ENCODE peak calls at places on chromosomes 16 and 17, in six cellular contexts. C, O, E, P, J and R are unnamed samples.

GRCh38 chr17:13931752-13932477 is 137.4 kb upstream of the COX10 start:
- DNase-seq in C (peak), O (no peak), E (no peak), P (no peak), J (peak), R (no peak)

GRCh38 chr17:6558932-6559752 is 2.8 kb upstream of the PITPNM3 start:
- DNase-seq in C (peak), O (no peak), E (no peak), P (no peak), J (no peak), R (no peak)

GRCh38 chr16:50099957-50100648 is 34.3 kb downstream of the HEATR3 start:
- DNase-seq in C (no peak), O (no peak), E (no peak), P (no peak), J (no peak), R (no peak)

GRCh38 chr17:72640415-72641165 is 451.9 kb downstream of the SLC39A11 start:
- DNase-seq in C (peak), O (no peak), E (peak), P (no peak), J (no peak), R (no peak)

GRCh38 chr16:49587051-49587450 is 213.4 kb downstream of the C16orf78 start:
- DNase-seq in C (no peak), O (no peak), E (no peak), P (no peak), J (no peak), R (no peak)

GRCh38 chr17:81967533-81968395 is 6.8 kb upstream of the NOTUM start:
- DNase-seq in C (peak), O (peak), E (no peak), P (peak), J (peak), R (peak)

GRCh38 chr17:7882629-7883028 is 6.0 kb upstream of the CHD3 start:
- DNase-seq in C (no peak), O (no peak), E (no peak), P (no peak), J (no peak), R (no peak)

GRCh38 chr16:30567160-30567990 is 4.1 kb downstream of the ZNF688 start:
- DNase-seq in C (no peak), O (no peak), E (peak), P (no peak), J (no peak), R (no peak)

GRCh38 chr16:69123894-69124293 is 8.5 kb downstream of the CHTF8 start:
- DNase-seq in C (peak), O (no peak), E (peak), P (peak), J (peak), R (peak)

GRCh38 chr16:84677017-84677803 is 22.6 kb upstream of the USP10 start:
- DNase-seq in C (no peak), O (no peak), E (no peak), P (peak), J (no peak), R (no peak)

GRCh38 chr17:395974-396373 is 43.4 kb upstream of the RPH3AL start:
- DNase-seq in C (no peak), O (no peak), E (no peak), P (no peak), J (no peak), R (no peak)

GRCh38 chr17:45780921-45781320 is 3.2 kb upstream of the CRHR1 start:
- DNase-seq in C (no peak), O (no peak), E (no peak), P (no peak), J (no peak), R (no peak)

GRCh38 chr16:8376430-8376829 is 213.9 kb downstream of the TMEM114 start:
- DNase-seq in C (no peak), O (no peak), E (no peak), P (no peak), J (no peak), R (no peak)

GRCh38 chr17:41504126-41504977 is 1.1 kb downstream of the KRT13 start:
- DNase-seq in C (no peak), O (no peak), E (no peak), P (no peak), J (no peak), R (no peak)

GRCh38 chr17:57269052-57269451 is 12.7 kb downstream of the MSI2 start:
- DNase-seq in C (no peak), O (no peak), E (no peak), P (no peak), J (no peak), R (no peak)

GRCh38 chr17:39671651-39672521 is 3.6 kb downstream of the PNMT start:
- DNase-seq in C (peak), O (no peak), E (no peak), P (peak), J (peak), R (no peak)

GRCh38 chr16:19599968-19600716 is 44.6 kb downstream of the VPS35L start:
- DNase-seq in C (no peak), O (no peak), E (no peak), P (no peak), J (no peak), R (no peak)

GRCh38 chr17:73269791-73270190 is 8.1 kb upstream of the CPSF4L start:
- DNase-seq in C (no peak), O (no peak), E (no peak), P (no peak), J (no peak), R (no peak)

GRCh38 chr17:83161298-83162034 is 82.1 kb downstream of the METRNL start:
- DNase-seq in C (no peak), O (no peak), E (no peak), P (no peak), J (peak), R (no peak)

GRCh38 chr17:66549731-66550207 is 247.4 kb downstream of the PRKCA start:
- DNase-seq in C (peak), O (no peak), E (peak), P (no peak), J (peak), R (no peak)

GRCh38 chr17:80774643-80775281 is 216.9 kb upstream of the CHMP6 start:
- DNase-seq in C (no peak), O (no peak), E (no peak), P (no peak), J (no peak), R (no peak)

GRCh38 chr16:4806280-4806679 is 3.8 kb upstream of the ROGDI start:
- DNase-seq in C (no peak), O (no peak), E (no peak), P (no peak), J (no peak), R (no peak)

GRCh38 chr17:49916854-49917515 is 52.0 kb upstream of the DLX4 start:
- DNase-seq in C (no peak), O (no peak), E (no peak), P (no peak), J (no peak), R (no peak)

GRCh38 chr16:74252329-74252728 is 44.3 kb upstream of the PSMD7 start:
- DNase-seq in C (no peak), O (no peak), E (no peak), P (no peak), J (no peak), R (no peak)

GRCh38 chr17:59859444-59860025 is 33.2 kb downstream of the TUBD1 start:
- DNase-seq in C (no peak), O (no peak), E (no peak), P (no peak), J (peak), R (peak)

GRCh38 chr17:3039748-3040147 is 23.7 kb downstream of the OR1D5 start:
- DNase-seq in C (no peak), O (no peak), E (no peak), P (no peak), J (no peak), R (no peak)

GRCh38 chr16:13438064-13438463 is 481.9 kb upstream of the ERCC4 start:
- DNase-seq in C (no peak), O (no peak), E (no peak), P (no peak), J (no peak), R (no peak)
- TF ChIP-seq CTCF in C (no peak), O (no peak), E (no peak), P (no peak), J (no peak), R (no peak)

DNA sequence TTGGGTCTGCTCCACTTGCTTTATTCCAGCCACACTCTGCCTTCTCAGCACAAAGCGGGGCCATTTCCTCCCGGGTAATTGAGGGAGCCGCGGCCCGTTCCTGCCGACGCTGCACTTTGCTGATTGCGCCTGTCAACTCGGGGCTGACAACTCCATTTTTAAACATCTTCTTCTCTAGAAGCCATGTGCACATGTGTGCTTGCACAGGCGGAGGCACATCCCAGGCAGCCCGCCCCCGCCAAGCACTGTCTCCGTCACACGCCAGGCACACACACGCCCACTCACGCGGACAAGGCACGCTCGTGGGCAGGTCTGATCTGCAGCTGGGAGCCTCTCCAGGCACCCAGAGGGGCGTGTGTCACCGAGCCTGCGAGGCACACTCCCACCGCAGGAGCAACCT is 63.2 kb downstream of the ENGASE start:
- DNase-seq in C (no peak), O (no peak), E (no peak), P (no peak), J (no peak), R (no peak)
- TF ChIP-seq EZH2 in C (no peak), O (no peak), E (no peak), P (no peak), J (no peak), R (no peak)

GRCh38 chr16:23466162-23466885 is 13.3 kb upstream of the COG7 start:
- DNase-seq in C (no peak), O (no peak), E (no peak), P (no peak), J (peak), R (no peak)
- H3K4me2 ChIP-seq in C (no peak), O (no peak), E (no peak), P (no peak), J (no peak), R (no peak)

GRCh38 chr17:44527102-44527501 is 23.9 kb upstream of the GPATCH8 start:
- DNase-seq in C (no peak), O (no peak), E (no peak), P (no peak), J (no peak), R (no peak)

GRCh38 chr17:44518032-44518431 is 14.8 kb upstream of the GPATCH8 start:
- DNase-seq in C (no peak), O (no peak), E (no peak), P (no peak), J (peak), R (no peak)

GRCh38 chr17:44523672-44523972 is 20.4 kb upstream of the GPATCH8 start:
- DNase-seq in C (no peak), O (no peak), E (no peak), P (no peak), J (no peak), R (no peak)

GRCh38 chr17:44527954-44528353 is 24.7 kb upstream of the GPATCH8 start:
- DNase-seq in C (no peak), O (no peak), E (no peak), P (no peak), J (no peak), R (no peak)

GRCh38 chr17:44522883-44523671 is 19.9 kb upstream of the GPATCH8 start:
- DNase-seq in C (peak), O (no peak), E (no peak), P (peak), J (peak), R (peak)
- TF ChIP-seq CTCF in C (peak), O (peak), E (peak), P (peak), J (peak), R (peak)

GRCh38 chr17:74466111-74466784 is at the start of gene CD300A:
- DNase-seq in C (peak), O (no peak), E (no peak), P (no peak), J (no peak), R (no peak)
- TF ChIP-seq EZH2 in C (no peak), O (peak), E (no peak), P (no peak), J (no peak), R (no peak)

GRCh38 chr16:275786-276232 is at the start of gene RGS11:
- DNase-seq in C (no peak), O (no peak), E (no peak), P (no peak), J (no peak), R (no peak)
- H3K4me2 ChIP-seq in C (peak), O (peak), E (no peak), P (peak), J (peak), R (no peak)

DNA sequence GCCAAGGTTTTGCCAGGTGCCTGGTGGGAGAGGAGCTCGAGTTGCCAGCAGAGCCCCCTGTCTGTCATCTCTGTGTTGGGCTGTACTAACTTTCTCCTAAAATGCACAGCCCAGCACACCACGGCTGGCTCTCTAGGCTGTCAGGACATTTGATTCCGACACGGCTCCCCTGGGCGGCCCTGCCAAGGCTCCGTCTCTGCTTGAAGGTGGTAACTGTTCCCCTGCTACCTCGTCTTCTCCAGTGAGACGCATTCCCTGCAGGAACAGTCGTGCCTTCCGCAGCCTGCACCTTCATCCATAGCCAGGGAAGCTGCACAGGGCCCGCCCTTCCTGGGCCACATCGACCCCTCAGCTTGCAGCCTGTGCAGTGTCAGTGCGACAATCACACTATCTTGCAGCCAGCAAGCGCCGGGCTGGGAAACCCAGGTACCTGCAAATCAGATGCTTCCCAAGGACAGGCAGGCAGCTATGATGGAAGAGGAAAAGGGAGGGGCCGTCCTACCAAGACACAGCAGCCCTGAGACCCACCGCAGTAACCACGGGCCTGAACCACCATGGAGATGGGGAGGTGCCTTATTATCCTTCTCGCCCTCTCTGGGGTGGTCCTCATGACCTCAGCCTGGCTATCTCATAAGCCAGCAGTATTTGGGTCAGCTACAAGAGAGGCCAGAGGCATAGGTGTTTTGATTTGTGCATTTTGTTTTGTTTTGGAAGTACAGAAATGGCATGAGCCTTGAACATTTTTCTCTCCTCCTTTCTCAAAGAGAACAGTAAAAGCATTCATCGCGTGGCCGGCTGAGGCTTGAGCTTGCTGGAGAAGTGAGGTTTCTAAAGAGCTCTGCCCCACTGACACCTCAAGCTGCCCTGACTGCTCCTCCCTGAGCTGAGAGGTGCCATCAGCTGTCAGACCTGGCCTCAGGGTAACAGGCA is 361.7 kb upstream of the TNRC6C start:
- DNase-seq in C (no peak), O (no peak), E (no peak), P (no peak), J (no peak), R (no peak)
- TF ChIP-seq CTCF in C (peak), O (no peak), E (no peak), P (peak), J (no peak), R (no peak)